ENCODE peak calls at places on chromosomes 2 and 18, in four cellular contexts. One of them, this sample, is unnamed.

GRCh38 chr18:60894254-60894945 is 438.8 kb upstream of the CDH20 start:
- DNase-seq in SW480: no peak
- DNase-seq in tibial nerve: no peak
- DNase-seq in astrocyte of the spinal cord: no peak
- DNase-seq in this sample: no peak

GRCh38 chr2:205967391-205968075 is 118.4 kb downstream of the INO80D start:
- DNase-seq in SW480: no peak
- DNase-seq in tibial nerve: no peak
- DNase-seq in astrocyte of the spinal cord: no peak
- DNase-seq in this sample: no peak

GRCh38 chr2:120245520-120245835 is 7.2 kb upstream of the RALB start:
- DNase-seq in SW480: peak
- DNase-seq in tibial nerve: no peak
- DNase-seq in astrocyte of the spinal cord: no peak
- DNase-seq in this sample: no peak

GRCh38 chr2:109351164-109351756 is 222.3 kb downstream of the SH3RF3 start:
- DNase-seq in SW480: peak
- DNase-seq in tibial nerve: no peak
- DNase-seq in astrocyte of the spinal cord: peak
- DNase-seq in this sample: no peak

GRCh38 chr2:133667085-133667484 is 98.8 kb upstream of the NCKAP5 start:
- DNase-seq in SW480: no peak
- DNase-seq in tibial nerve: no peak
- DNase-seq in astrocyte of the spinal cord: peak
- DNase-seq in this sample: peak

GRCh38 chr18:76821875-76822509 is 365 bp upstream of the ZNF236 start:
- DNase-seq in SW480: peak
- DNase-seq in tibial nerve: peak
- DNase-seq in astrocyte of the spinal cord: peak
- DNase-seq in this sample: peak

GRCh38 chr2:85265304-85265703 is 62.5 kb downstream of the TGOLN2 start:
- DNase-seq in SW480: no peak
- DNase-seq in tibial nerve: no peak
- DNase-seq in astrocyte of the spinal cord: no peak
- DNase-seq in this sample: no peak

GRCh38 chr2:239390546-239391285 is 10.1 kb downstream of the HDAC4 start:
- DNase-seq in SW480: no peak
- DNase-seq in tibial nerve: no peak
- DNase-seq in astrocyte of the spinal cord: no peak
- DNase-seq in this sample: no peak

GRCh38 chr18:2147866-2148265 is 423.4 kb downstream of the METTL4 start:
- DNase-seq in SW480: no peak
- DNase-seq in tibial nerve: no peak
- DNase-seq in astrocyte of the spinal cord: peak
- DNase-seq in this sample: no peak

GRCh38 chr2:175063741-175064140 is 58.6 kb upstream of the CHN1 start:
- DNase-seq in SW480: no peak
- DNase-seq in tibial nerve: no peak
- DNase-seq in astrocyte of the spinal cord: no peak
- DNase-seq in this sample: no peak

GRCh38 chr2:2777213-2777612 is 446.1 kb upstream of the MYT1L start:
- DNase-seq in SW480: no peak
- DNase-seq in tibial nerve: no peak
- DNase-seq in astrocyte of the spinal cord: no peak
- DNase-seq in this sample: no peak

GRCh38 chr2:218876562-218877219 is 4.0 kb upstream of the WNT10A start:
- DNase-seq in SW480: peak
- DNase-seq in tibial nerve: peak
- DNase-seq in astrocyte of the spinal cord: peak
- DNase-seq in this sample: peak

GRCh38 chr2:88666576-88666975 is 24.9 kb upstream of the RPIA start:
- DNase-seq in SW480: peak
- DNase-seq in tibial nerve: no peak
- DNase-seq in astrocyte of the spinal cord: no peak
- DNase-seq in this sample: no peak

GRCh38 chr2:224442092-224442999 is 40.4 kb upstream of the FAM124B start:
- DNase-seq in SW480: no peak
- DNase-seq in tibial nerve: no peak
- DNase-seq in astrocyte of the spinal cord: peak
- DNase-seq in this sample: no peak

GRCh38 chr2:20576598-20577115 is 74.2 kb downstream of the HS1BP3 start:
- DNase-seq in SW480: no peak
- DNase-seq in tibial nerve: no peak
- DNase-seq in astrocyte of the spinal cord: no peak
- DNase-seq in this sample: peak

GRCh38 chr2:205758498-205758897 is 76.2 kb downstream of the NRP2 start:
- DNase-seq in SW480: no peak
- DNase-seq in tibial nerve: no peak
- DNase-seq in astrocyte of the spinal cord: no peak
- DNase-seq in this sample: no peak

GRCh38 chr2:98583866-98584618 is 24.3 kb downstream of the COA5 start:
- DNase-seq in SW480: no peak
- DNase-seq in tibial nerve: no peak
- DNase-seq in astrocyte of the spinal cord: no peak
- DNase-seq in this sample: no peak

GRCh38 chr2:147108553-147108952 is 736.3 kb upstream of the ACVR2A start:
- DNase-seq in SW480: no peak
- DNase-seq in tibial nerve: no peak
- DNase-seq in astrocyte of the spinal cord: peak
- DNase-seq in this sample: peak

GRCh38 chr2:20622731-20623130 is 28.2 kb downstream of the HS1BP3 start:
- DNase-seq in SW480: no peak
- DNase-seq in tibial nerve: no peak
- DNase-seq in astrocyte of the spinal cord: no peak
- DNase-seq in this sample: no peak